ENCODE peak calls at places on chromosomes 11 and 22, in six cellular contexts. One of them, this sample, is unnamed.

GRCh38 chr11:97290444-97291041 is 900.7 kb downstream of the JRKL start:
- DNase-seq in ovary: no peak
- DNase-seq in MM.1S: no peak
- DNase-seq in fibroblast of mammary gland: no peak
- DNase-seq in PC-3: no peak
- DNase-seq in heart left ventricle: no peak
- DNase-seq in this sample: no peak

GRCh38 chr22:50136431-50137047 is 34.0 kb upstream of the PANX2 start:
- DNase-seq in fibroblast of mammary gland: no peak
- DNase-seq in ovary: no peak
- DNase-seq in PC-3: no peak
- DNase-seq in MM.1S: no peak
- DNase-seq in heart left ventricle: no peak
- DNase-seq in this sample: peak

GRCh38 chr11:64153831-64154230 is 12.1 kb downstream of the MACROD1 start:
- DNase-seq in fibroblast of mammary gland: no peak
- DNase-seq in heart left ventricle: no peak
- DNase-seq in MM.1S: no peak
- DNase-seq in PC-3: no peak
- DNase-seq in ovary: peak
- DNase-seq in this sample: no peak

GRCh38 chr11:9150501-9150900 is 59.1 kb upstream of the SCUBE2 start:
- DNase-seq in MM.1S: no peak
- DNase-seq in ovary: no peak
- DNase-seq in heart left ventricle: no peak
- DNase-seq in PC-3: peak
- DNase-seq in fibroblast of mammary gland: peak
- DNase-seq in this sample: peak

GRCh38 chr22:23402275-23403151 is 177.6 kb downstream of the IGLL1 start:
- DNase-seq in ovary: peak
- DNase-seq in MM.1S: peak
- DNase-seq in heart left ventricle: no peak
- DNase-seq in PC-3: peak
- DNase-seq in fibroblast of mammary gland: peak
- DNase-seq in this sample: no peak

GRCh38 chr22:49724893-49725489 is 102.7 kb downstream of the BRD1 start:
- DNase-seq in ovary: no peak
- DNase-seq in heart left ventricle: peak
- DNase-seq in fibroblast of mammary gland: peak
- DNase-seq in PC-3: peak
- DNase-seq in MM.1S: peak
- DNase-seq in this sample: no peak

GRCh38 chr11:32113200-32113599 is 22.3 kb downstream of the RCN1 start:
- DNase-seq in heart left ventricle: no peak
- DNase-seq in fibroblast of mammary gland: peak
- DNase-seq in ovary: no peak
- DNase-seq in PC-3: no peak
- DNase-seq in MM.1S: no peak
- DNase-seq in this sample: no peak

GRCh38 chr11:18065572-18065971 is 19.5 kb upstream of the TPH1 start:
- DNase-seq in ovary: no peak
- DNase-seq in MM.1S: no peak
- DNase-seq in fibroblast of mammary gland: no peak
- DNase-seq in PC-3: no peak
- DNase-seq in heart left ventricle: no peak
- DNase-seq in this sample: no peak

GRCh38 chr11:33910261-33910959 is 18.5 kb upstream of the LMO2 start:
- DNase-seq in ovary: no peak
- DNase-seq in PC-3: no peak
- DNase-seq in MM.1S: no peak
- DNase-seq in fibroblast of mammary gland: peak
- DNase-seq in heart left ventricle: no peak
- DNase-seq in this sample: peak

GRCh38 chr11:117819096-117820040 is 5.2 kb downstream of the FXYD2 start:
- DNase-seq in MM.1S: peak
- DNase-seq in fibroblast of mammary gland: peak
- DNase-seq in ovary: peak
- DNase-seq in heart left ventricle: peak
- DNase-seq in PC-3: peak
- DNase-seq in this sample: peak

GRCh38 chr11:43516316-43516820 is 157.6 kb downstream of the TTC17 start:
- DNase-seq in MM.1S: no peak
- DNase-seq in heart left ventricle: no peak
- DNase-seq in fibroblast of mammary gland: no peak
- DNase-seq in ovary: no peak
- DNase-seq in PC-3: no peak
- DNase-seq in this sample: no peak

GRCh38 chr11:115660072-115660805 is 156.0 kb upstream of the CADM1 start:
- DNase-seq in heart left ventricle: no peak
- DNase-seq in fibroblast of mammary gland: no peak
- DNase-seq in ovary: no peak
- DNase-seq in PC-3: no peak
- DNase-seq in MM.1S: no peak
- DNase-seq in this sample: no peak

GRCh38 chr22:49290286-49290685 is 537.4 kb downstream of the BRD1 start:
- DNase-seq in PC-3: no peak
- DNase-seq in fibroblast of mammary gland: no peak
- DNase-seq in ovary: no peak
- DNase-seq in MM.1S: no peak
- DNase-seq in heart left ventricle: no peak
- DNase-seq in this sample: no peak

GRCh38 chr22:30310881-30311771 is 15.6 kb downstream of the TBC1D10A start:
- DNase-seq in MM.1S: no peak
- DNase-seq in ovary: peak
- DNase-seq in heart left ventricle: peak
- DNase-seq in fibroblast of mammary gland: peak
- DNase-seq in PC-3: peak
- DNase-seq in this sample: peak

GRCh38 chr11:12864316-12865156 is 144.6 kb upstream of the RASSF10 start:
- DNase-seq in MM.1S: no peak
- DNase-seq in heart left ventricle: no peak
- DNase-seq in fibroblast of mammary gland: no peak
- DNase-seq in ovary: no peak
- DNase-seq in PC-3: peak
- DNase-seq in this sample: no peak

GRCh38 chr22:43811777-43812148 is 342 bp downstream of the EFCAB6 start:
- DNase-seq in heart left ventricle: no peak
- DNase-seq in ovary: no peak
- DNase-seq in PC-3: peak
- DNase-seq in fibroblast of mammary gland: peak
- DNase-seq in MM.1S: peak
- DNase-seq in this sample: peak

GRCh38 chr22:37501176-37501609 is 15.0 kb upstream of the MFNG start:
- DNase-seq in ovary: peak
- DNase-seq in heart left ventricle: peak
- DNase-seq in fibroblast of mammary gland: no peak
- DNase-seq in MM.1S: no peak
- DNase-seq in PC-3: no peak
- DNase-seq in this sample: no peak

GRCh38 chr11:67691149-67691548 is 16.7 kb upstream of the ALDH3B2 start:
- DNase-seq in heart left ventricle: no peak
- DNase-seq in ovary: no peak
- DNase-seq in fibroblast of mammary gland: no peak
- DNase-seq in MM.1S: no peak
- DNase-seq in PC-3: peak
- DNase-seq in this sample: no peak

GRCh38 chr11:72782081-72782920 is 11.5 kb downstream of the STARD10 start:
- DNase-seq in fibroblast of mammary gland: no peak
- DNase-seq in PC-3: no peak
- DNase-seq in MM.1S: no peak
- DNase-seq in heart left ventricle: no peak
- DNase-seq in ovary: no peak
- DNase-seq in this sample: no peak

GRCh38 chr11:72780291-72781062 is 13.4 kb downstream of the STARD10 start:
- DNase-seq in heart left ventricle: no peak
- DNase-seq in PC-3: no peak
- DNase-seq in fibroblast of mammary gland: no peak
- DNase-seq in MM.1S: no peak
- DNase-seq in ovary: no peak
- DNase-seq in this sample: no peak

GRCh38 chr11:72783144-72783910 is 10.5 kb downstream of the STARD10 start:
- DNase-seq in heart left ventricle: no peak
- DNase-seq in PC-3: no peak
- DNase-seq in ovary: no peak
- DNase-seq in MM.1S: no peak
- DNase-seq in fibroblast of mammary gland: no peak
- DNase-seq in this sample: no peak

GRCh38 chr11:72781063-72781312 is 12.9 kb downstream of the STARD10 start:
- DNase-seq in ovary: no peak
- DNase-seq in MM.1S: no peak
- DNase-seq in fibroblast of mammary gland: no peak
- DNase-seq in PC-3: peak
- DNase-seq in heart left ventricle: no peak
- DNase-seq in this sample: no peak

GRCh38 chr11:72781313-72782080 is 12.3 kb downstream of the STARD10 start:
- DNase-seq in fibroblast of mammary gland: no peak
- DNase-seq in heart left ventricle: peak
- DNase-seq in ovary: peak
- DNase-seq in PC-3: peak
- DNase-seq in MM.1S: peak
- DNase-seq in this sample: no peak
- H3K4me3 ChIP-seq in fibroblast of mammary gland: no peak
- H3K4me3 ChIP-seq in heart left ventricle: peak
- H3K4me3 ChIP-seq in ovary: peak
- H3K4me3 ChIP-seq in PC-3: peak
- H3K4me3 ChIP-seq in MM.1S: peak
- H3K4me3 ChIP-seq in this sample: peak

DNA sequence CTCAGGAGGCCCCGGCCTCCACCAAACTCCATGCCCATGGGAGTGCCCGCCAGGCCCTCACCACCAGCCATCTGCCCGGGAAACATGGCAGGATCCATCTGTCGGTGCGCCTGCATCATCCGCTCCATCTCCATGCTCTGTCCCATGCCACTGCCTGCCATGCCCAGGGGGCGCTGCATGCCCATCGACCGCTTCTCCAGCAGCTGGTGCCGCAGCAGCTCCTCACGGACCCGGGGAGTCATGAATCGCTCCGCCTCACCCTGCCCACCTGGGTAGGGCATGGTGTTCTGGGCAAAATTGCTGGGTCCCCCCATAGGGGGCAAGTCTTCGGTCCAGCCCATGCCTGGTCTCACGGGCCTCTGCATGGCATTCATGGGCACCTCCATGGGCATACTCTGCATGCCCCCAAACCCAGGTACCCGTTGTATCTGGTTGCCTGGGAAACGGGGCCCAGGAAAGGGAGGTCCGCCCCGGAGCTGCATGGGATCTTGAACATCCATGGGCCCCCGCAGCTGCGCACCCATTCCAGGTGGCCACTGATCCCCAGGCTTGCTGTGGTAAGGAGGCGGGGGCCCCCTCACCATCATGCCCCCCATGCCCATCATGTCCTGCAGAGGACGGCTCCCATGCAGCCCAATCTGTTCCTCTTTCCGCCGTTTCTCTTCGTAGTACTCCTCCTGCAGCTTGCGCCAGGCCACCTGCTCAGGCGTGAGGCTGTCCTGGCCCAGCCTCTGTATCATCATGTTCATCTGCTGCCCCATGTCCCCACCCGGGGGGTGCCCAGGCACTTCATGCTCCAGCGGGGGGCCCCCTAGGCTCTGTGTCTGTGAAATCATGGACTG is 18.0 kb downstream of the CXCR5 start:
- DNase-seq in ovary: peak
- DNase-seq in fibroblast of mammary gland: no peak
- DNase-seq in PC-3: no peak
- DNase-seq in MM.1S: no peak
- DNase-seq in heart left ventricle: no peak
- DNase-seq in this sample: no peak
- TF ChIP-seq CTCF in ovary: no peak
- TF ChIP-seq CTCF in fibroblast of mammary gland: no peak
- TF ChIP-seq CTCF in PC-3: peak
- TF ChIP-seq CTCF in MM.1S: no peak
- TF ChIP-seq CTCF in heart left ventricle: no peak
- TF ChIP-seq CTCF in this sample: peak

GRCh38 chr22:27419473-27419872 is 382.1 kb downstream of the MN1 start:
- DNase-seq in heart left ventricle: no peak
- DNase-seq in MM.1S: no peak
- DNase-seq in PC-3: no peak
- DNase-seq in ovary: no peak
- DNase-seq in fibroblast of mammary gland: peak
- DNase-seq in this sample: peak

GRCh38 chr22:27420186-27420816 is 381.3 kb downstream of the MN1 start:
- DNase-seq in MM.1S: no peak
- DNase-seq in heart left ventricle: no peak
- DNase-seq in fibroblast of mammary gland: peak
- DNase-seq in PC-3: no peak
- DNase-seq in ovary: no peak
- DNase-seq in this sample: peak

GRCh38 chr22:27422442-27422841 is 379.1 kb downstream of the MN1 start:
- DNase-seq in fibroblast of mammary gland: no peak
- DNase-seq in MM.1S: no peak
- DNase-seq in heart left ventricle: no peak
- DNase-seq in PC-3: peak
- DNase-seq in ovary: no peak
- DNase-seq in this sample: peak

GRCh38 chr22:27418261-27418660 is 383.3 kb downstream of the MN1 start:
- DNase-seq in PC-3: no peak
- DNase-seq in fibroblast of mammary gland: no peak
- DNase-seq in heart left ventricle: no peak
- DNase-seq in ovary: no peak
- DNase-seq in MM.1S: no peak
- DNase-seq in this sample: peak

GRCh38 chr22:27420817-27421361 is 380.7 kb downstream of the MN1 start:
- DNase-seq in heart left ventricle: peak
- DNase-seq in fibroblast of mammary gland: peak
- DNase-seq in MM.1S: no peak
- DNase-seq in PC-3: peak
- DNase-seq in ovary: peak
- DNase-seq in this sample: peak
- H3K4me3 ChIP-seq in heart left ventricle: no peak
- H3K4me3 ChIP-seq in fibroblast of mammary gland: no peak
- H3K4me3 ChIP-seq in MM.1S: no peak
- H3K4me3 ChIP-seq in PC-3: no peak
- H3K4me3 ChIP-seq in ovary: no peak
- H3K4me3 ChIP-seq in this sample: peak

DNA sequence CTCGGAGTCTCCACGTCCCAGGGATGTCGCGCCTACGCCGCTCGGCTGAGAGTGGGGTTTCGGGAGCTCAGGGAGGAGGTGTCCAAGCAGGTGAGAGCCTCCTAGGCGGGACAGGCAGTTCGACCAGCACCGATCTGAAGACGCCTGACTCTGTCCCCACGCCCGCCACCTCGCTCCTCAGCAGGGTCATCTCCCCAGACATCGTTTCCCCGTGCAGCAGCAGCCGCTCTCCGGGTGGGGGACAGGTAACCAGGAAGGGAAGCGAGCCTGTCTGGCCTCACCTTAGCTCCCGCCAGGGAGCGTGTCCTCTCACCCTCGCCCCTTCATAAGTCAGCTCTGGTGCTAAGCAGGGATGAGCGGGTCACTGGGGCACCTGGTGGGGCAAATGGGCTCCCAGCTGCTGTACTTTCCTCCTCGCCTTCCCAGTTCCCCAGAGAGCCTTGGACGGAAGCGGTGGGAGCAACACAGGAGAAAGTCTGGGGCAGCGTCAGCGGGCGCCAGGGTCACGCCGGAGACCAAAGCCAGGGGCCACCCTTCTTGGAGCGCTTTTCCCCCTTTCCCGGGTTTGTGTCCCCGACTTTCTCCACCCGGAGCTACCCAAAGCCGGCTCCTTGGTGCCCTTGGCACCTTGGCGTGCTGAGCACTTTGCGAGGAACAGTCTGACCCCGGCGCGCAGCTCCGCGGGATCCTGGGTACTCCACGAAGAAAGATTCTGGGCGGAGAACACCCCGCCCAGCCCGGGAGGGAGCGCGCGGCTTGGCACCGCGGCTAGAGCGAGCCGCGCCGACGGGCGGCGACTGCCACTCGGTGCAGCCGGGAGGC is 1.6 kb downstream of the SPON1 start:
- DNase-seq in ovary: no peak
- DNase-seq in heart left ventricle: peak
- DNase-seq in PC-3: peak
- DNase-seq in MM.1S: no peak
- DNase-seq in fibroblast of mammary gland: no peak
- DNase-seq in this sample: no peak
- TF ChIP-seq CTCF in ovary: no peak
- TF ChIP-seq CTCF in heart left ventricle: no peak
- TF ChIP-seq CTCF in PC-3: no peak
- TF ChIP-seq CTCF in MM.1S: no peak
- TF ChIP-seq CTCF in fibroblast of mammary gland: no peak
- TF ChIP-seq CTCF in this sample: no peak